ENCODE peak calls at places on chromosome 5, in nine cellular contexts. N is prostate gland; M is stomach; G is spleen; Y is astrocyte; X is heart left ventricle; E is effector memory CD4-positive, alpha-beta T cell; I is neuronal stem cell; P is transverse colon. S is an unnamed sample. For H3K27me3, the result is how much of the 10 kb centered on the place peaks cover.

GRCh38 chr5:113234546-113234945 is 200.2 kb downstream of the TSSK1B start:
- DNase-seq in N (no peak), M (no peak), G (no peak), Y (no peak), X (no peak), E (no peak), I (no peak), P (no peak), S (no peak)

GRCh38 chr5:34657550-34657921 is 1.4 kb downstream of the RAI14 start:
- DNase-seq in N (no peak), M (no peak), G (no peak), Y (peak), X (peak), E (no peak), I (no peak), P (peak), S (no peak)

GRCh38 chr5:67511911-67512310 is 315.3 kb upstream of the CD180 start:
- DNase-seq in N (no peak), M (no peak), G (no peak), Y (no peak), X (no peak), E (no peak), I (no peak), P (no peak), S (no peak)

GRCh38 chr5:2153808-2154207 is 271.1 kb upstream of the IRX4 start:
- DNase-seq in N (no peak), M (no peak), G (peak), Y (no peak), X (no peak), E (no peak), I (no peak), P (no peak), S (no peak)

GRCh38 chr5:166758151-166758550 is 1533.3 kb upstream of the WWC1 start:
- DNase-seq in N (no peak), M (no peak), G (no peak), Y (no peak), X (no peak), E (no peak), I (no peak), P (no peak), S (no peak)

GRCh38 chr5:120464627-120465280 is 654 bp downstream of the PRR16 start:
- DNase-seq in N (peak), M (peak), G (peak), Y (peak), X (peak), E (no peak), I (peak), P (peak), S (peak)

GRCh38 chr5:173624276-173624675 is 7.8 kb upstream of the BOD1 start:
- DNase-seq in N (no peak), M (no peak), G (no peak), Y (no peak), X (no peak), E (no peak), I (no peak), P (no peak), S (no peak)

GRCh38 chr5:94693043-94693822 is 74.8 kb downstream of the SLF1 start:
- DNase-seq in N (no peak), M (no peak), G (no peak), Y (peak), X (no peak), E (no peak), I (no peak), P (no peak), S (peak)

GRCh38 chr5:80754900-80755299 is 100.1 kb upstream of the DHFR start:
- DNase-seq in N (no peak), M (no peak), G (no peak), Y (peak), X (no peak), E (no peak), I (peak), P (peak), S (peak)

GRCh38 chr5:128144491-128144890 is 60.9 kb downstream of the SLC12A2 start:
- DNase-seq in N (no peak), M (no peak), G (no peak), Y (peak), X (no peak), E (no peak), I (no peak), P (no peak), S (peak)

GRCh38 chr5:68407312-68408239 is 192.0 kb downstream of the PIK3R1 start:
- DNase-seq in N (no peak), M (no peak), G (no peak), Y (no peak), X (no peak), E (no peak), I (no peak), P (no peak), S (no peak)

GRCh38 chr5:143008809-143009521 is 238.8 kb downstream of the ARHGAP26 start:
- DNase-seq in N (no peak), M (peak), G (no peak), Y (peak), X (no peak), E (peak), I (no peak), P (peak), S (peak)

GRCh38 chr5:3615217-3615616 is 19.6 kb downstream of the IRX1 start:
- DNase-seq in N (no peak), M (no peak), G (no peak), Y (peak), X (no peak), E (no peak), I (no peak), P (no peak), S (no peak)

GRCh38 chr5:77133061-77133758 is 46.1 kb upstream of the ZBED3 start:
- DNase-seq in N (peak), M (peak), G (no peak), Y (peak), X (peak), E (no peak), I (no peak), P (peak), S (peak)

GRCh38 chr5:94175912-94176311 is 434.5 kb upstream of the POU5F2 start:
- DNase-seq in N (no peak), M (no peak), G (no peak), Y (no peak), X (no peak), E (no peak), I (no peak), P (no peak), S (no peak)

DNA sequence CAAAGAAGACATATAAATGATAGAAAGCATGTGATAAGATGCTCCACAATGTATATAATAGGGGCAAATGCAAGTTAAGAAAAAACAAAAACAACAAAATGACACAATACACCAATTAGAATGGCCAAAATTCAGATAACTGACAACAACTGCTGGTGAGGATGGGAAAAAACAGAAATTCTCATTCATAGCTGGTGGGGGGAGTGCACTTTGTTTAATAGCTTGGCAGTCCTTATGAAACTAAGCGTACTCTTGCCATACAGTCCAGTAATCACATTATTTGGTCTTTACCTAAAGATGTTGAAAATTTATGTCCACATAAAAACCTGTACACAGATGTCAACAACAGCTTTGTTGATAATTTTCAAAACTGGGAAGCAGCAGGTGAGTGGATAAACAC is 791.1 kb upstream of the CDH10 start:
- DNase-seq in N (no peak), M (no peak), G (no peak), Y (no peak), X (no peak), E (no peak), I (no peak), P (no peak), S (no peak)
- H3K4me3 ChIP-seq in N (no peak), M (no peak), G (no peak), Y (no peak), X (no peak), E (no peak), I (no peak), P (no peak), S (no peak)

GRCh38 chr5:107831612-107832395 is 161.1 kb upstream of the EFNA5 start:
- DNase-seq in N (no peak), M (no peak), G (no peak), Y (peak), X (no peak), E (no peak), I (no peak), P (no peak), S (no peak)

GRCh38 chr5:107830750-107831149 is 160.0 kb upstream of the EFNA5 start:
- DNase-seq in N (no peak), M (no peak), G (no peak), Y (no peak), X (no peak), E (no peak), I (no peak), P (no peak), S (no peak)

DNA sequence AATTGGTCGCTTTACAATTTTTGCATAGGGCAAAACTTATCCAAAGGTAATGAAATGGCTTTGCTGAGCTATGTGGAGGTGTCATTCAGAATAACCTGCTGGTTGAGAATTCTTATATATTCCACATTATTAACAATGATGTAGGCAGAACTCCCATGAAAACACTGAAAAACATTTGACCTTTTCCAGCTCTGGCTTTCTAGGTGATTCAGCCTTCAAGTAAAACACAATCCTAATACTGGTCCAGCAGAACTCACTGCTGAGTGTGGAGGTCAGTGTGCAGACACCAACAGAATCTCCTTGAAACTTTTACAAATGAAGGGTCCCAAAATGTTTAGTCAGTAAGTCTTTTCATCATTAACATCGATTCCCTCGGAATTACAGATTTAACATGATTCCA is 162.0 kb upstream of the EFNA5 start:
- DNase-seq in N (no peak), M (no peak), G (no peak), Y (no peak), X (no peak), E (no peak), I (no peak), P (no peak), S (no peak)
- H3K27me3 ChIP-seq in N (under half), M (under half), G (under half), Y (under half), X (under half), E (under half), I (under half), P (under half), S (under half)

GRCh38 chr5:25419684-25420083 is 774.9 kb upstream of the CDH10 start:
- DNase-seq in N (no peak), M (no peak), G (no peak), Y (no peak), X (no peak), E (no peak), I (no peak), P (no peak), S (no peak)
- H3K4me3 ChIP-seq in N (no peak), M (no peak), G (no peak), Y (no peak), X (no peak), E (no peak), I (no peak), P (no peak), S (no peak)

GRCh38 chr5:55227738-55228430 is 769 bp upstream of the MCIDAS start:
- DNase-seq in N (no peak), M (no peak), G (no peak), Y (no peak), X (no peak), E (no peak), I (no peak), P (no peak), S (no peak)
- H3K27me3 ChIP-seq in N (under half), M (half or more), G (half or more), Y (half or more), X (half or more), E (half or more), I (half or more), P (half or more), S (half or more)

GRCh38 chr5:177496111-177497010 is 1.0 kb downstream of the PDLIM7 start:
- DNase-seq in N (peak), M (peak), G (peak), Y (peak), X (peak), E (no peak), I (peak), P (peak), S (peak)
- H3K4me3 ChIP-seq in N (peak), M (peak), G (peak), Y (peak), X (peak), E (no peak), I (peak), P (peak), S (peak)

GRCh38 chr5:135041145-135041587 is 7.1 kb upstream of the PITX1 start:
- DNase-seq in N (no peak), M (no peak), G (no peak), Y (no peak), X (no peak), E (no peak), I (no peak), P (no peak), S (no peak)
- H3K27me3 ChIP-seq in N (under half), M (half or more), G (half or more), Y (half or more), X (half or more), E (under half), I (half or more), P (half or more), S (half or more)

DNA sequence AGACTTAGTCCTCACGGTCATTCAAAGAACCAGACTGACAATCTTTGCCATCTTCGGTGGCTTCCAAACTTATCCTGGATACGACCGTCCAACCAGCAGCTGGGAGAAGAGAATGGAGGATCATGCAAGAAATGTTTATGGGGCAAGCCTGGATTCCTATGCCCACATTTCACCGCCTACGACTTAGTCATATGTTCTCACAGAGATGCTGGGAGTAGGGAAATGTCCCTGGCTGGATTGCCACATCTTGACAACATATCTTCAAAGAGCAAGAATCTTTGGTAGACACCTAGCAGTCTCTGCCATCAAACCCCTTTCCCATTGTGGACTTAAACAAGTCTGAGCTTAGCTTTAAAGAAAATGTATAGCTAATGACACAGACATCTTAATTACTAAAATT is 5.0 kb downstream of the MED7 start:
- DNase-seq in N (no peak), M (no peak), G (no peak), Y (no peak), X (no peak), E (no peak), I (no peak), P (no peak), S (no peak)
- H3K4me3 ChIP-seq in N (no peak), M (no peak), G (no peak), Y (no peak), X (no peak), E (no peak), I (no peak), P (no peak), S (no peak)

GRCh38 chr5:180639287-180639686 is 10.1 kb downstream of the FLT4 start:
- DNase-seq in N (no peak), M (no peak), G (no peak), Y (no peak), X (no peak), E (no peak), I (no peak), P (no peak), S (no peak)
- H3K27me3 ChIP-seq in N (under half), M (under half), G (under half), Y (under half), X (under half), E (under half), I (under half), P (under half), S (under half)

GRCh38 chr5:16508730-16509531 is 43.3 kb upstream of the ZNF622 start:
- DNase-seq in N (peak), M (peak), G (no peak), Y (no peak), X (peak), E (no peak), I (no peak), P (peak), S (no peak)
- H3K4me3 ChIP-seq in N (peak), M (peak), G (no peak), Y (no peak), X (peak), E (no peak), I (no peak), P (no peak), S (no peak)

GRCh38 chr5:132313378-132313777 is 19.2 kb downstream of the SLC22A4 start:
- DNase-seq in N (no peak), M (no peak), G (no peak), Y (no peak), X (no peak), E (no peak), I (no peak), P (no peak), S (no peak)

GRCh38 chr5:132319975-132320374 is 25.8 kb downstream of the SLC22A4 start:
- DNase-seq in N (no peak), M (no peak), G (no peak), Y (no peak), X (no peak), E (no peak), I (no peak), P (no peak), S (no peak)

GRCh38 chr5:132313961-132314432 is 19.8 kb downstream of the SLC22A4 start:
- DNase-seq in N (no peak), M (no peak), G (no peak), Y (no peak), X (no peak), E (no peak), I (no peak), P (no peak), S (no peak)

GRCh38 chr5:132310141-132310834 is 16.1 kb downstream of the SLC22A4 start:
- DNase-seq in N (no peak), M (no peak), G (no peak), Y (no peak), X (no peak), E (no peak), I (no peak), P (peak), S (no peak)

GRCh38 chr5:132315529-132316067 is 21.4 kb downstream of the SLC22A4 start:
- DNase-seq in N (no peak), M (no peak), G (no peak), Y (no peak), X (no peak), E (no peak), I (no peak), P (no peak), S (no peak)
- H3K27me3 ChIP-seq in N (under half), M (under half), G (under half), Y (under half), X (under half), E (under half), I (under half), P (under half), S (under half)

S was measured in brain microvascular endothelial cell.